ENCODE peak calls at places on chromosomes 7 and 10, in five cellular contexts. D is head of caudate nucleus, Z is aorta, S is H7, R is Right ventricle myocardium inferior. V is an unnamed sample.
A peak's percentile ranks its signal among the peaks of the same experiment; 100 is the strongest.

GRCh38 chr7:39588401-39588800 is 22.2 kb downstream of the YAE1 start:
- DNase-seq in D (no peak), Z (no peak), S (no peak), R (no peak), V (no peak)

GRCh38 chr7:105651798-105652197 is 70.5 kb upstream of the EFCAB10 start:
- DNase-seq in D (no peak), Z (no peak), S (no peak), R (no peak), V (no peak)

GRCh38 chr10:122280156-122280555 is 9.1 kb downstream of the BTBD16 start:
- DNase-seq in D (no peak), Z (no peak), S (no peak), R (no peak), V (no peak)

GRCh38 chr7:70193514-70193913 is 595.2 kb downstream of the AUTS2 start:
- DNase-seq in D (no peak), Z (no peak), S (no peak), R (no peak), V (peak; percentile 24)

GRCh38 chr7:130721486-130722277 is 12.3 kb downstream of the KLF14 start:
- DNase-seq in D (peak; percentile 80), Z (peak; percentile 85), S (peak; percentile 40), R (peak; percentile 75), V (no peak)

GRCh38 chr7:152647-153046 is 39.7 kb upstream of the FAM20C start:
- DNase-seq in D (no peak), Z (peak; percentile 28), S (no peak), R (peak; percentile 42), V (no peak)

GRCh38 chr10:5089869-5090268 is 4.3 kb upstream of the AKR1C3 start:
- DNase-seq in D (no peak), Z (no peak), S (no peak), R (no peak), V (no peak)

GRCh38 chr7:35705932-35706461 is 11.1 kb upstream of the HERPUD2 start:
- DNase-seq in D (no peak), Z (no peak), S (no peak), R (no peak), V (no peak)

GRCh38 chr7:155298288-155298833 is 683 bp downstream of the INSIG1 start:
- DNase-seq in D (no peak), Z (no peak), S (peak; percentile 65), R (no peak), V (no peak)

GRCh38 chr10:117134084-117135025 is 3.7 kb downstream of the VAX1 start:
- DNase-seq in D (no peak), Z (no peak), S (peak; percentile 83), R (no peak), V (peak; percentile 46)

GRCh38 chr10:122062831-122063674 is 74.1 kb downstream of the TACC2 start:
- DNase-seq in D (no peak), Z (peak; percentile 87), S (peak; percentile 72), R (peak; percentile 90), V (no peak)

GRCh38 chr10:92810934-92811532 is 37.3 kb upstream of the EXOC6 start:
- DNase-seq in D (no peak), Z (no peak), S (no peak), R (no peak), V (peak; percentile 28)

GRCh38 chr10:67088035-67088434 is 162.2 kb downstream of the LRRTM3 start:
- DNase-seq in D (no peak), Z (no peak), S (no peak), R (no peak), V (no peak)

GRCh38 chr10:74786126-74786525 is 40.3 kb upstream of the KAT6B start:
- DNase-seq in D (no peak), Z (no peak), S (no peak), R (no peak), V (no peak)